ENCODE peak calls at places on chromosome 18, in five cellular contexts. One of them, this sample, is unnamed.

GRCh38 chr18:28728891-28729290 is 552.0 kb upstream of the CDH2 start:
- DNase-seq in skeletal muscle cell: no peak
- DNase-seq in foreskin fibroblast: peak
- DNase-seq in stomach: no peak
- DNase-seq in cardiac fibroblast: peak
- DNase-seq in this sample: no peak

GRCh38 chr18:22348521-22349316 is 69.0 kb downstream of the CTAGE1 start:
- DNase-seq in foreskin fibroblast: no peak
- DNase-seq in cardiac fibroblast: peak
- DNase-seq in stomach: peak
- DNase-seq in skeletal muscle cell: no peak
- DNase-seq in this sample: no peak

GRCh38 chr18:7926526-7926925 is 359.4 kb downstream of the PTPRM start:
- DNase-seq in stomach: peak
- DNase-seq in cardiac fibroblast: no peak
- DNase-seq in foreskin fibroblast: no peak
- DNase-seq in skeletal muscle cell: no peak
- DNase-seq in this sample: no peak

GRCh38 chr18:23994361-23994902 is 20.1 kb upstream of the TTC39C start:
- DNase-seq in cardiac fibroblast: peak
- DNase-seq in foreskin fibroblast: peak
- DNase-seq in stomach: no peak
- DNase-seq in skeletal muscle cell: peak
- DNase-seq in this sample: peak

GRCh38 chr18:31244737-31245432 is 73.1 kb upstream of the DSG1 start:
- DNase-seq in stomach: no peak
- DNase-seq in skeletal muscle cell: no peak
- DNase-seq in foreskin fibroblast: no peak
- DNase-seq in cardiac fibroblast: no peak
- DNase-seq in this sample: no peak

GRCh38 chr18:27763936-27764335 is 413.0 kb downstream of the CDH2 start:
- DNase-seq in cardiac fibroblast: peak
- DNase-seq in stomach: no peak
- DNase-seq in foreskin fibroblast: no peak
- DNase-seq in skeletal muscle cell: no peak
- DNase-seq in this sample: no peak

GRCh38 chr18:48975817-48976649 is 25.3 kb upstream of the SMAD7 start:
- DNase-seq in stomach: peak
- DNase-seq in foreskin fibroblast: no peak
- DNase-seq in cardiac fibroblast: peak
- DNase-seq in skeletal muscle cell: no peak
- DNase-seq in this sample: no peak

GRCh38 chr18:57943723-57944122 is 100.3 kb upstream of the NEDD4L start:
- DNase-seq in foreskin fibroblast: peak
- DNase-seq in cardiac fibroblast: peak
- DNase-seq in stomach: no peak
- DNase-seq in skeletal muscle cell: no peak
- DNase-seq in this sample: peak

GRCh38 chr18:28905509-28905908 is 728.6 kb upstream of the CDH2 start:
- DNase-seq in cardiac fibroblast: peak
- DNase-seq in foreskin fibroblast: peak
- DNase-seq in stomach: no peak
- DNase-seq in skeletal muscle cell: peak
- DNase-seq in this sample: no peak

GRCh38 chr18:57447154-57447621 is 12.0 kb downstream of the ONECUT2 start:
- DNase-seq in stomach: no peak
- DNase-seq in cardiac fibroblast: peak
- DNase-seq in foreskin fibroblast: peak
- DNase-seq in skeletal muscle cell: no peak
- DNase-seq in this sample: no peak

GRCh38 chr18:11125372-11126315 is 23.7 kb downstream of the PIEZO2 start:
- DNase-seq in foreskin fibroblast: no peak
- DNase-seq in cardiac fibroblast: no peak
- DNase-seq in stomach: no peak
- DNase-seq in skeletal muscle cell: no peak
- DNase-seq in this sample: no peak

GRCh38 chr18:42532119-42532518 is 577.1 kb downstream of the PIK3C3 start:
- DNase-seq in cardiac fibroblast: no peak
- DNase-seq in foreskin fibroblast: no peak
- DNase-seq in skeletal muscle cell: no peak
- DNase-seq in stomach: no peak
- DNase-seq in this sample: no peak

GRCh38 chr18:41905786-41906527 is 49.1 kb upstream of the PIK3C3 start:
- DNase-seq in stomach: no peak
- DNase-seq in foreskin fibroblast: no peak
- DNase-seq in cardiac fibroblast: no peak
- DNase-seq in skeletal muscle cell: no peak
- DNase-seq in this sample: no peak

GRCh38 chr18:8389391-8390340 is 219.6 kb upstream of the RAB12 start:
- DNase-seq in skeletal muscle cell: peak
- DNase-seq in stomach: peak
- DNase-seq in cardiac fibroblast: peak
- DNase-seq in foreskin fibroblast: peak
- DNase-seq in this sample: peak

GRCh38 chr18:62904396-62905285 is 189.3 kb downstream of the PHLPP1 start:
- DNase-seq in stomach: no peak
- DNase-seq in skeletal muscle cell: no peak
- DNase-seq in cardiac fibroblast: no peak
- DNase-seq in foreskin fibroblast: no peak
- DNase-seq in this sample: no peak

GRCh38 chr18:56248613-56249235 is 389.7 kb downstream of the TXNL1 start:
- DNase-seq in cardiac fibroblast: no peak
- DNase-seq in stomach: no peak
- DNase-seq in skeletal muscle cell: no peak
- DNase-seq in foreskin fibroblast: no peak
- DNase-seq in this sample: no peak

GRCh38 chr18:56515522-56515921 is 122.9 kb downstream of the TXNL1 start:
- DNase-seq in cardiac fibroblast: no peak
- DNase-seq in skeletal muscle cell: no peak
- DNase-seq in stomach: no peak
- DNase-seq in foreskin fibroblast: no peak
- DNase-seq in this sample: no peak

GRCh38 chr18:79401494-79402208 is 5.9 kb downstream of the NFATC1 start:
- DNase-seq in foreskin fibroblast: no peak
- DNase-seq in stomach: no peak
- DNase-seq in skeletal muscle cell: no peak
- DNase-seq in cardiac fibroblast: no peak
- DNase-seq in this sample: no peak

GRCh38 chr18:80245781-80246655 is 1.3 kb downstream of the PARD6G start:
- DNase-seq in foreskin fibroblast: no peak
- DNase-seq in cardiac fibroblast: no peak
- DNase-seq in skeletal muscle cell: no peak
- DNase-seq in stomach: no peak
- DNase-seq in this sample: no peak

GRCh38 chr18:61797691-61798590 is 94.9 kb downstream of the RNF152 start:
- DNase-seq in cardiac fibroblast: no peak
- DNase-seq in foreskin fibroblast: no peak
- DNase-seq in stomach: no peak
- DNase-seq in skeletal muscle cell: no peak
- DNase-seq in this sample: no peak

DNA sequence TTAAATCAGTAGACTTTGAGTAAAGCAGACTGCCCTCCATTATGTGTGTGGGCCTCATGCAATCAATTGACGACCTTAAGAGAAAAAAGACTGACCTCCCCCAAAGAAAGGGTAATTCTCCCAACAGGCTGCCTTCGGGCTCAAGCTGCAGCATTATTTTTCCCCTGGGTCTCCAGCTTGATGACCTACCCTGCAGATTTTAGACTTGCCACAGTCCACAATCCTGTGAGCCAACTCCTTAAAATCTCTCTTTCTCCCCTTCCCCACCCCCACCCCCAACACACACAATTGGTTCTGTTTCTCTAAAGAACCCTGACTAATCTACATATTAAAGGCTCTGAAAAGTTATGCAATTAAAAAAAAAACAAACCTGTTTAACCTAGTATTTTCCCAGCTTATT is 89.4 kb downstream of the RNF152 start:
- DNase-seq in cardiac fibroblast: no peak
- DNase-seq in foreskin fibroblast: no peak
- DNase-seq in stomach: no peak
- DNase-seq in skeletal muscle cell: no peak
- DNase-seq in this sample: no peak
- H3K4me3 ChIP-seq in cardiac fibroblast: no peak
- H3K4me3 ChIP-seq in foreskin fibroblast: no peak
- H3K4me3 ChIP-seq in stomach: no peak
- H3K4me3 ChIP-seq in skeletal muscle cell: no peak
- H3K4me3 ChIP-seq in this sample: no peak

GRCh38 chr18:13465126-13465446 is 246.5 kb downstream of the LDLRAD4 start:
- DNase-seq in foreskin fibroblast: no peak
- DNase-seq in cardiac fibroblast: no peak
- DNase-seq in skeletal muscle cell: no peak
- DNase-seq in stomach: no peak
- DNase-seq in this sample: no peak
- H3K4me3 ChIP-seq in foreskin fibroblast: no peak
- H3K4me3 ChIP-seq in cardiac fibroblast: no peak
- H3K4me3 ChIP-seq in skeletal muscle cell: no peak
- H3K4me3 ChIP-seq in stomach: peak
- H3K4me3 ChIP-seq in this sample: no peak

GRCh38 chr18:61284039-61284438 is 49.2 kb upstream of the CDH20 start:
- DNase-seq in stomach: no peak
- DNase-seq in foreskin fibroblast: no peak
- DNase-seq in cardiac fibroblast: no peak
- DNase-seq in skeletal muscle cell: no peak
- DNase-seq in this sample: no peak
- H3K4me3 ChIP-seq in stomach: no peak
- H3K4me3 ChIP-seq in foreskin fibroblast: no peak
- H3K4me3 ChIP-seq in cardiac fibroblast: no peak
- H3K4me3 ChIP-seq in skeletal muscle cell: no peak
- H3K4me3 ChIP-seq in this sample: no peak

GRCh38 chr18:55000529-55000928 is 41.3 kb upstream of the CCDC68 start:
- DNase-seq in stomach: no peak
- DNase-seq in skeletal muscle cell: no peak
- DNase-seq in foreskin fibroblast: no peak
- DNase-seq in cardiac fibroblast: no peak
- DNase-seq in this sample: no peak
- H3K4me3 ChIP-seq in stomach: no peak
- H3K4me3 ChIP-seq in skeletal muscle cell: no peak
- H3K4me3 ChIP-seq in foreskin fibroblast: no peak
- H3K4me3 ChIP-seq in cardiac fibroblast: no peak
- H3K4me3 ChIP-seq in this sample: no peak

DNA sequence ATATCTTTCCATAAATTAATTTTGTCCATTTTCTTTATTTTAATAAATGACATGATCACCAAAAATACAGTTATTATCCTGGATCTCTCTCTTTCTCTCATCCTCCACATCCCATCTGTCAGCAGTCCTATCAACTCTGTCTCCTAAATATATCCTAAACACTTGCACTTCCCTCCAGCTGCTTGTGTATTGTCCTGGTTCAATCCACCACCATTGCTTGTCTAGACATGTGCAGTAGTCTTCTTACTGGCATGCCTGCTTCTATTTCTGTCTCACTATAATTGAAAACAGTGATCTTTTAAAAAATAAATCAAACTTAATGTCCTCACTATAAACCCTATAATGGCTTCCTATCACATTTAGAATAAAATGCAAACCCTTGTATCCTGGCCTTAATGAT is 2168.6 kb upstream of the PIK3C3 start:
- DNase-seq in foreskin fibroblast: no peak
- DNase-seq in skeletal muscle cell: no peak
- DNase-seq in stomach: no peak
- DNase-seq in cardiac fibroblast: no peak
- DNase-seq in this sample: no peak
- H3K4me3 ChIP-seq in foreskin fibroblast: no peak
- H3K4me3 ChIP-seq in skeletal muscle cell: no peak
- H3K4me3 ChIP-seq in stomach: no peak
- H3K4me3 ChIP-seq in cardiac fibroblast: no peak
- H3K4me3 ChIP-seq in this sample: no peak

GRCh38 chr18:68796936-68797690 is 767 bp upstream of the CCDC102B start:
- DNase-seq in cardiac fibroblast: peak
- DNase-seq in skeletal muscle cell: peak
- DNase-seq in foreskin fibroblast: peak
- DNase-seq in stomach: no peak
- DNase-seq in this sample: no peak

GRCh38 chr18:68803371-68803770 is 5.5 kb downstream of the CCDC102B start:
- DNase-seq in foreskin fibroblast: peak
- DNase-seq in skeletal muscle cell: peak
- DNase-seq in cardiac fibroblast: peak
- DNase-seq in stomach: peak
- DNase-seq in this sample: peak

GRCh38 chr18:68797901-68798300 is at the start of gene CCDC102B:
- DNase-seq in skeletal muscle cell: peak
- DNase-seq in foreskin fibroblast: peak
- DNase-seq in stomach: no peak
- DNase-seq in cardiac fibroblast: peak
- DNase-seq in this sample: peak

DNA sequence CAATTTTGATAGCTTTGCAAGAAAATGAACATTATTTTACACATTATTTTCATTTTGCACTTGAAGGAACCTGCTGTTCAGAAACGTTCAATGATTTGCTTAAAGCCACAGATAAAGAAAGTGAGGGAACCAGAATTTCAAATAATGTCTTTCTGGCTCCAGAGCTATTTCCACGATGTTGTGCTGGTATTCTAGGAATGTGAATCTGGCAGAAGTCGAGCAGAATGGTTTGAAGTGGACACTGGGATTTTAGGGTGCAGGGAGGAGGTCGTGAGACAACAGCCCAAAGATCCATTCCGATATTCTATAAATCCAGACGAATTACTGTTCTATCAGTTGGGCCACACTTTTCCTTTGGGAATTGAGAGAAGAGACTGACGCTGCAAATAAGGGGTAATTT is 2.2 kb downstream of the CCDC102B start:
- DNase-seq in foreskin fibroblast: no peak
- DNase-seq in stomach: no peak
- DNase-seq in cardiac fibroblast: peak
- DNase-seq in skeletal muscle cell: no peak
- DNase-seq in this sample: no peak
- H3K4me3 ChIP-seq in foreskin fibroblast: no peak
- H3K4me3 ChIP-seq in stomach: no peak
- H3K4me3 ChIP-seq in cardiac fibroblast: no peak
- H3K4me3 ChIP-seq in skeletal muscle cell: no peak
- H3K4me3 ChIP-seq in this sample: no peak

GRCh38 chr18:596288-596881 is 403 bp upstream of the CLUL1 start:
- DNase-seq in stomach: no peak
- DNase-seq in cardiac fibroblast: no peak
- DNase-seq in foreskin fibroblast: no peak
- DNase-seq in skeletal muscle cell: no peak
- DNase-seq in this sample: no peak
- H3K4me3 ChIP-seq in stomach: peak
- H3K4me3 ChIP-seq in cardiac fibroblast: no peak
- H3K4me3 ChIP-seq in foreskin fibroblast: no peak
- H3K4me3 ChIP-seq in skeletal muscle cell: no peak
- H3K4me3 ChIP-seq in this sample: no peak

DNA sequence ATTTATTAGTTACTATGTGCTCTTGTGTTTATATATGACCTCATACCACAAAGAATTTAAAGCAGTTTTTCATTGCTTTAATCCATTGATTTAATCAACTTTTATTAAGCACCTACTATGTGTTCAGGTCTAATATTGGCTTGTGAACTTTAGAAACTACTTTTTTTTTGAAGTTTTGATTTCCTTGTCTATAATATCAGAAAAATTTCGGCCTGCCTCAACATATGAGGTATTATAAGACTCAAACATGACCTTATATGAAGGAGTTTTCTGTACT is 117.7 kb downstream of the ZNF521 start:
- DNase-seq in cardiac fibroblast: no peak
- DNase-seq in stomach: no peak
- DNase-seq in foreskin fibroblast: no peak
- DNase-seq in skeletal muscle cell: no peak
- DNase-seq in this sample: no peak
- H3K4me3 ChIP-seq in cardiac fibroblast: no peak
- H3K4me3 ChIP-seq in stomach: no peak
- H3K4me3 ChIP-seq in foreskin fibroblast: no peak
- H3K4me3 ChIP-seq in skeletal muscle cell: no peak
- H3K4me3 ChIP-seq in this sample: no peak